ENCODE peak calls at places on chromosome 15, in ten cellular contexts. Q is foreskin melanocyte; B is activated CD8-positive, alpha-beta memory T cell treated with anti-CD3 and anti-CD28 coated beads, Interleukin-2, amount 10 ng/mL, durations not matched to agents 7 days and 5 days; M is activated T-cell treated with anti-CD3 and anti-CD28 coated beads, Interleukin-2, amount 50 U/mL, for 24 hours; S is neural progenitor cell; F is osteoblast; V is HEK293T; C is T-helper 1 cell; G is GM04504; R is HFFc6. P is an unnamed sample.

GRCh38 chr15:49674370-49674769 is 53.5 kb downstream of the DTWD1 start:
- DNase-seq in Q (no peak), B (no peak), M (no peak), S (no peak), F (no peak), V (no peak), C (no peak), G (no peak), R (no peak), P (no peak)

GRCh38 chr15:98853593-98854420 is 153.8 kb downstream of the PGPEP1L start:
- DNase-seq in Q (no peak), B (no peak), M (no peak), S (peak), F (no peak), V (no peak), C (no peak), G (no peak), R (no peak), P (no peak)

GRCh38 chr15:64949383-64950141 is 37.9 kb downstream of the ANKDD1A start:
- DNase-seq in Q (no peak), B (no peak), M (no peak), S (no peak), F (no peak), V (no peak), C (no peak), G (no peak), R (no peak), P (no peak)

GRCh38 chr15:25739687-25740121 is 123.4 kb downstream of the ATP10A start:
- DNase-seq in Q (peak), B (peak), M (no peak), S (peak), F (peak), V (no peak), C (no peak), G (no peak), R (peak), P (no peak)

GRCh38 chr15:34119291-34119690 is 17.4 kb downstream of the PGBD4 start:
- DNase-seq in Q (no peak), B (no peak), M (no peak), S (no peak), F (no peak), V (no peak), C (no peak), G (no peak), R (peak), P (no peak)

GRCh38 chr15:68726246-68726645 is 94.4 kb downstream of the ANP32A start:
- DNase-seq in Q (no peak), B (no peak), M (no peak), S (no peak), F (no peak), V (no peak), C (no peak), G (no peak), R (no peak), P (no peak)

GRCh38 chr15:65801229-65801813 is 9.2 kb upstream of the DENND4A start:
- DNase-seq in Q (no peak), B (no peak), M (no peak), S (no peak), F (no peak), V (no peak), C (no peak), G (no peak), R (no peak), P (no peak)

GRCh38 chr15:74611341-74611740 is 4.3 kb upstream of the CLK3 start:
- DNase-seq in Q (no peak), B (no peak), M (no peak), S (no peak), F (peak), V (no peak), C (no peak), G (no peak), R (no peak), P (no peak)

GRCh38 chr15:57044072-57044702 is 125.7 kb downstream of the TCF12 start:
- DNase-seq in Q (no peak), B (no peak), M (no peak), S (no peak), F (no peak), V (no peak), C (no peak), G (no peak), R (no peak), P (no peak)

GRCh38 chr15:90871097-90871715 is 2.8 kb downstream of the FURIN start:
- DNase-seq in Q (no peak), B (no peak), M (no peak), S (peak), F (peak), V (peak), C (no peak), G (no peak), R (no peak), P (no peak)

GRCh38 chr15:50113187-50113505 is 5.9 kb downstream of the ATP8B4 start:
- DNase-seq in Q (no peak), B (no peak), M (no peak), S (no peak), F (no peak), V (no peak), C (no peak), G (no peak), R (no peak), P (no peak)

GRCh38 chr15:97420116-97420515 is 540.4 kb upstream of the ARRDC4 start:
- DNase-seq in Q (no peak), B (no peak), M (no peak), S (no peak), F (no peak), V (no peak), C (no peak), G (no peak), R (no peak), P (no peak)

GRCh38 chr15:71329041-71329440 is 213.8 kb downstream of the THSD4 start:
- DNase-seq in Q (no peak), B (no peak), M (no peak), S (no peak), F (no peak), V (no peak), C (no peak), G (no peak), R (no peak), P (no peak)

GRCh38 chr15:70522323-70522966 is 240.9 kb downstream of the UACA start:
- DNase-seq in Q (no peak), B (peak), M (peak), S (no peak), F (no peak), V (no peak), C (no peak), G (no peak), R (no peak), P (no peak)

GRCh38 chr15:70777156-70777926 is 14.0 kb upstream of the UACA start:
- DNase-seq in Q (no peak), B (no peak), M (no peak), S (no peak), F (no peak), V (no peak), C (no peak), G (no peak), R (peak), P (no peak)

GRCh38 chr15:47514251-47514652 is 203.1 kb upstream of the SEMA6D start:
- DNase-seq in Q (peak), B (no peak), M (no peak), S (no peak), F (peak), V (no peak), C (no peak), G (no peak), R (peak), P (peak)

GRCh38 chr15:58332676-58333400 is 99.0 kb upstream of the LIPC start:
- DNase-seq in Q (peak), B (no peak), M (no peak), S (no peak), F (no peak), V (no peak), C (no peak), G (peak), R (peak), P (peak)

GRCh38 chr15:97177135-97177704 is 783.3 kb upstream of the ARRDC4 start:
- DNase-seq in Q (no peak), B (no peak), M (no peak), S (peak), F (no peak), V (peak), C (no peak), G (no peak), R (no peak), P (no peak)

GRCh38 chr15:99343836-99344551 is 92.7 kb downstream of the LRRC28 start:
- DNase-seq in Q (no peak), B (no peak), M (peak), S (peak), F (peak), V (peak), C (no peak), G (no peak), R (no peak), P (no peak)

GRCh38 chr15:22963546-22964125 is 16.5 kb downstream of the CYFIP1 start:
- DNase-seq in Q (no peak), B (no peak), M (no peak), S (no peak), F (peak), V (no peak), C (no peak), G (no peak), R (no peak), P (no peak)

GRCh38 chr15:70806992-70807712 is 43.8 kb upstream of the UACA start:
- DNase-seq in Q (peak), B (no peak), M (no peak), S (no peak), F (peak), V (no peak), C (no peak), G (no peak), R (no peak), P (no peak)

GRCh38 chr15:86839502-86839901 is 759.8 kb downstream of the AGBL1 start:
- DNase-seq in Q (no peak), B (no peak), M (no peak), S (no peak), F (no peak), V (no peak), C (no peak), G (no peak), R (no peak), P (no peak)

GRCh38 chr15:92845109-92845508 is 55.0 kb upstream of the CHD2 start:
- DNase-seq in Q (peak), B (no peak), M (no peak), S (no peak), F (no peak), V (no peak), C (no peak), G (no peak), R (no peak), P (no peak)

GRCh38 chr15:95973566-95974256 is 356.8 kb upstream of the NR2F2 start:
- DNase-seq in Q (no peak), B (no peak), M (no peak), S (no peak), F (no peak), V (no peak), C (no peak), G (no peak), R (no peak), P (no peak)

GRCh38 chr15:58096529-58097084 is 31.1 kb upstream of the ALDH1A2 start:
- DNase-seq in Q (no peak), B (no peak), M (no peak), S (no peak), F (no peak), V (no peak), C (no peak), G (no peak), R (no peak), P (no peak)

GRCh38 chr15:95684693-95685115 is 645.8 kb upstream of the NR2F2 start:
- DNase-seq in Q (no peak), B (no peak), M (no peak), S (no peak), F (no peak), V (no peak), C (no peak), G (peak), R (peak), P (peak)

GRCh38 chr15:58260911-58261267 is 122.7 kb downstream of the AQP9 start:
- DNase-seq in Q (no peak), B (no peak), M (no peak), S (no peak), F (no peak), V (no peak), C (no peak), G (no peak), R (peak), P (no peak)

GRCh38 chr15:68574051-68574450 is 4.7 kb upstream of the CORO2B start:
- DNase-seq in Q (no peak), B (no peak), M (no peak), S (no peak), F (no peak), V (no peak), C (no peak), G (no peak), R (no peak), P (no peak)

GRCh38 chr15:99578809-99579208 is 13.0 kb downstream of the MEF2A start:
- DNase-seq in Q (no peak), B (no peak), M (no peak), S (no peak), F (peak), V (peak), C (no peak), G (no peak), R (no peak), P (no peak)

GRCh38 chr15:51726302-51727073 is 11.0 kb downstream of the LYSMD2 start:
- DNase-seq in Q (peak), B (peak), M (peak), S (peak), F (peak), V (peak), C (no peak), G (peak), R (peak), P (peak)

GRCh38 chr15:90063733-90064247 is 38.5 kb downstream of the IDH2 start:
- DNase-seq in Q (no peak), B (no peak), M (no peak), S (no peak), F (no peak), V (no peak), C (no peak), G (no peak), R (no peak), P (no peak)

GRCh38 chr15:68658641-68659358 is 80.0 kb downstream of the CORO2B start:
- DNase-seq in Q (no peak), B (no peak), M (no peak), S (no peak), F (no peak), V (no peak), C (no peak), G (no peak), R (no peak), P (no peak)

GRCh38 chr15:69143756-69144436 is 16.5 kb upstream of the GLCE start:
- DNase-seq in Q (no peak), B (no peak), M (no peak), S (no peak), F (no peak), V (peak), C (no peak), G (no peak), R (no peak), P (no peak)

GRCh38 chr15:84685304-84685703 is 27.3 kb upstream of the NMB start:
- DNase-seq in Q (no peak), B (no peak), M (no peak), S (no peak), F (peak), V (no peak), C (no peak), G (peak), R (peak), P (peak)

GRCh38 chr15:40500584-40501330 is 30.0 kb downstream of the CHST14 start:
- DNase-seq in Q (no peak), B (no peak), M (no peak), S (no peak), F (peak), V (no peak), C (no peak), G (no peak), R (peak), P (peak)

GRCh38 chr15:49242820-49243219 is 72.8 kb downstream of the GALK2 start:
- DNase-seq in Q (peak), B (no peak), M (no peak), S (no peak), F (peak), V (no peak), C (no peak), G (peak), R (peak), P (peak)